ENCODE peak calls at places on chromosomes 11 and 22, in five cellular contexts. Q is HL-60, J is DND-41, C is PC-3, L is coronary artery. S is an unnamed sample.

GRCh38 chr11:17748761-17749721 is 14.5 kb downstream of the KCNC1 start:
- DNase-seq in C (no peak), J (no peak), Q (no peak), L (no peak), S (no peak)

GRCh38 chr11:65652511-65653228 is 10.0 kb downstream of the RELA start:
- DNase-seq in Q (peak; percentile 85), L (peak; percentile 96), C (peak; percentile 95), J (peak; percentile 96), S (peak; percentile 85)

GRCh38 chr11:75126564-75126963 is 24.3 kb upstream of the SLCO2B1 start:
- DNase-seq in Q (no peak), J (no peak), C (no peak), L (no peak), S (no peak)

GRCh38 chr22:39567135-39567946 is 3.2 kb upstream of the CACNA1I start:
- DNase-seq in Q (no peak), L (no peak), J (peak; percentile 80), C (no peak), S (no peak)

GRCh38 chr11:113014262-113014661 is 53.0 kb downstream of the NCAM1 start:
- DNase-seq in Q (no peak), C (no peak), J (no peak), L (no peak), S (no peak)

GRCh38 chr11:115298613-115299012 is 205.6 kb downstream of the CADM1 start:
- DNase-seq in Q (no peak), J (no peak), C (no peak), L (no peak), S (no peak)

GRCh38 chr11:36288442-36289225 is 590 bp downstream of the COMMD9 start:
- DNase-seq in C (no peak), J (no peak), Q (no peak), L (no peak), S (no peak)

GRCh38 chr22:48744283-48744641 is 1083.4 kb downstream of the BRD1 start:
- DNase-seq in C (no peak), J (no peak), Q (no peak), L (peak; percentile 43), S (no peak)

GRCh38 chr22:17792289-17792688 is 18.0 kb upstream of the BID start:
- DNase-seq in Q (no peak), L (no peak), J (no peak), C (no peak), S (no peak)

GRCh38 chr11:67002921-67003411 is 20.0 kb upstream of the SYT12 start:
- DNase-seq in L (no peak), C (no peak), Q (no peak), J (no peak), S (no peak)

GRCh38 chr11:62020661-62021060 is 53.2 kb upstream of the FTH1 start:
- DNase-seq in Q (no peak), J (no peak), C (peak; percentile 68), L (no peak), S (no peak)

GRCh38 chr11:129702410-129703390 is 112.9 kb upstream of the TMEM45B start:
- DNase-seq in J (no peak), L (no peak), C (peak; percentile 72), Q (no peak), S (no peak)

GRCh38 chr22:27718186-27719032 is 83.1 kb downstream of the MN1 start:
- DNase-seq in C (peak; percentile 87), L (peak; percentile 92), J (no peak), Q (no peak), S (peak; percentile 96)

GRCh38 chr11:33588056-33588455 is 112.6 kb downstream of the C11orf91 start:
- DNase-seq in L (no peak), C (no peak), J (no peak), Q (no peak), S (no peak)

GRCh38 chr22:36585841-36586240 is 56.9 kb upstream of the EIF3D start:
- DNase-seq in C (peak; percentile 64), Q (no peak), L (no peak), J (no peak), S (no peak)

GRCh38 chr22:31327786-31328544 is 18.2 kb downstream of the PATZ1 start:
- DNase-seq in L (no peak), J (no peak), Q (no peak), C (no peak), S (no peak)
- H3K27ac ChIP-seq in L (no peak overlapping the region), J (no peak overlapping the region), Q (no peak overlapping the region), C (no peak overlapping the region), S (no peak overlapping the region)

GRCh38 chr11:2701230-2701629 is 1.4 kb upstream of the KCNQ1OT1 start:
- DNase-seq in C (no peak), L (peak; percentile 66), J (no peak), Q (no peak), S (no peak)
- H3K4me3 ChIP-seq in C (no peak overlapping the region), L (peak overlapping the region; percentile 84), J (peak overlapping the region; percentile 62), Q (no peak overlapping the region), S (peak overlapping the region; percentile 17)

DNA sequence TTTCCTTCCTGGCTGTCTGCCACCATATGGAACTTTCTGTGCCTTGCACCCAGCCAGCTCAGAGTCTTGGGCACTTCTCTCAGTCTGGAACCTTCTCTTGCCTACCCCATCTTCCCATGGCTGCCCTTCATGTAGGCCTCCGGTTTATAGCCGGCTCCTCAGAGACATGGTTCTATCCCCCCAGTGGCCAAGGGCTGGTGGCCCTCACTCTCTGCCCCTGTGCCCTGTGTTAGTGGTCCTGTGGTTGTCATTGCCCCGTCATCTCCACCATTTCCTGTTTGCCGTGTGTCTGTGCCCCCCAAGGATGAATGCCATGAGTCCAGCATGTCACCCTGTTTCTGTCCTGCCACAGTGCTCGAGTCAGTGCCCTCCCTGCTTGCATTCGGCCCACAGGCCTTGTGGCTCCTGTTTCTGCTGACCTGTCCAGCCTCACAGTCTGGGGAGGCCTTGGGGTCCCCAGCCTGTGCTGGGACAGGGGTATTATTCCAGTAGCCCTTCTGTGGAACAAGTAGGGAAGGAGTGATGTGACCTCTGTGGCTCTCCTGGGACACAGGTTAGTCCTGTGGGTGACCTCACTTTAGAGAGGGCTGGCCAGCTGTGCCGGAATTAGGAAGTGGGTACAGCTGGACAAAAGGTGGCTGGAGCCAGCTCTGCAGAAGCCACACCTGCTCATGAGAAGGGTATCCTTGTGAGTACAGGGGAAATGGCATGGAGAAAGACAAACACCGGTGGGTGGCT is 30.7 kb downstream of the ST3GAL4 start:
- DNase-seq in J (no peak), L (no peak), Q (no peak), C (no peak), S (no peak)
- H3K27ac ChIP-seq in J (no peak overlapping the region), L (no peak overlapping the region), Q (peak overlapping the region; percentile 70), C (peak overlapping the region; percentile 87), S (no peak overlapping the region)

DNA sequence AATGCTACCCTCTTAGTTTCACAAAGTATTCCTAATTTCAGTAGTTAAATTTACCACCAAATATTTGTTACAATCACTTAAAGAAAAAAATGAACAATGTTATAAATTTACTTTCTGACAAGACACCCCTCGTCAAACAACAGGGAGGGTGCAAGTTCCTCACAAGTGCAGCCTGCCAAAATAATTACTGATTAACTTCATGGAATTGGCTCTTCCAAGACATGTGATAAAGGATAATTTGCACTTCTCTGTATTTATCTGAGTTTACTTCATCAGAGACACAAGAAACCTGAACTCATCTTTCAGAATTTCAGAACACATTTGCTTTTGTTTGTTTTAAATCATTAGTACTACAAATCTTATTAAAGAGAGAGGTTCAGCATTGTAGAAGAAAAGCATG is 66.5 kb downstream of the LARGE2 start:
- DNase-seq in J (no peak), C (no peak), L (no peak), Q (no peak), S (no peak)
- H3K4me3 ChIP-seq in J (no peak overlapping the region), C (no peak overlapping the region), L (no peak overlapping the region), Q (no peak overlapping the region), S (no peak overlapping the region)

DNA sequence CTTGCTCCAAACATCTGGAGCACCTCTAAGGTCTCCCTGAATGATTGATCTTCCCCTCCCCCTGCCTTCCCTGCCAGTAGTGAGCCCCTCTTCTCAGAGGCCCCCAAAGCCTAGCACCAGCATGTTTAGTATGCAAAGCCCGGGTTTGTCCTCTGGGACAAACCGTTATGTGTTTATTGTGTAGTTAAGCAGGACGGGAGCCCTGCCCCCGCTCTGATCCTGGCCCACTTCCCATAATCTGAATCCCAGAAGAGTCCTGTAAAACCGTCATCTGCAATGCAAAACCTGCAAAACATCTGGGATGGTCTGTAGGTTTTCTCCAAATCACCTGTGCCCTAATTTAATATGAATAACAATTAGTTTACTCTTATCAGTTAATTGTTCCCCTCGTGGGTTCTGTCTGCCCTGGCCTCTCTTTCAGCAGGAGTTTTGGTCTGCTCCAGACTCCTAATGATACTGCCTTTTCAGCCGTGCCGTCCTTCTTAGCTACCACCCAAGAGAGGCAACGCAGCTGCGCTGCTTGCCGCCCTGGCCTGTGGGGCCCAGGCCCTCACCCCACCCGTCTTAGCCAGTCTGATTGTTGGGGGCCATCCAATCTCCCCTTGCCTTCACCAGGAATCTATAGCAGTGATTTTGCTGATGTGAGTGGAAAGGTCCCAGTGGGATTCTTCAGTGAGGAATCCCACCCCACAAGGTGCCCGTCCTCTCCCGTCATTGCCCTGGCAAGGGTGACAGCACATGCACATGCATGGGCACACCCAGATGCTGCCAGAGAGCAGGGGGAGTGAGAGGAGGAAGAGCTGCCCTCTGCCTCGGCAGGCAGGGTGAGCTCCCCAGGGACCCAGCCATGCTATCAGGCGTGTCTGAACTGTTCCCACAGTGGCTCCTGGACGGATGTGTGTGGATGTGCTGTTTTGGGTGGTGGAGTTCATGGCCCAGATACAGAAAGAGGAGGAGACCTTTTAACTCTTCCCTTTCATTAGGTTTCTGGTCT is 3.0 kb upstream of the B3GAT1 start:
- DNase-seq in C (no peak), L (no peak), J (peak; percentile 21), Q (no peak), S (no peak)
- H3K27ac ChIP-seq in C (no peak overlapping the region), L (no peak overlapping the region), J (no peak overlapping the region), Q (no peak overlapping the region), S (no peak overlapping the region)

DNA sequence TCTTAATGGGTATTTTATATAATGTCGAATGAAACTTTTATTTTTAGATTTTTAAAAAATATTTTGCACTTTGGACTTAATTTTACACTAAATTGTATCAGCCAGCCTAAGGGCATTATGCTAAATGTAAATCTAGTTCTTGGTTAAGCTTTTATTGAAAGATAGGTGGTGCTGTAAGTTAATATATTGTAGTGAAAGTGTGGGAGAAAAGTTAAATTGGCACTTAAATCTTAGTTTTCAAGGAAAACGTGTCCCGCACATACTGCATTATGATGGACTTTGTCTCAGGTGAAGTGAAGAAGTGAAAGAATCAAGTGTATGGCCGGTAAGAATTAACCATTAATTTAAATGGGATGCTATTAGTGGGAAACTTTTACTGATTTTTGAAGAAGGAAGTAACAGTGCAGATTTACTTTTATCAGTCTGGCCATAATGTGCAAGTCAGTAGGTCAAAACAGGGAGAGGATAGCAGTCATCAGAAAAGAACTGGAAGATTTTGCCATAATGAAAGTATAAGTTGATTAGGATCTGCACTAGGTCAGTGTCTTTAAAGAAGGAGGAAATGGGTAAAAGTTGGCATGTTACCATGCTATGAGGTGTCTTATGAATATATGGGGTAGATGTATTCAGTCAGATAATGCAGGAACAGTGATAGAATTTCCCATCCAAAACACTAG is 81.6 kb downstream of the PDHX start:
- DNase-seq in J (no peak), L (no peak), C (peak; percentile 71), Q (no peak), S (no peak)
- H3K4me3 ChIP-seq in J (no peak overlapping the region), L (no peak overlapping the region), C (peak overlapping the region; percentile 5), Q (no peak overlapping the region), S (no peak overlapping the region)

DNA sequence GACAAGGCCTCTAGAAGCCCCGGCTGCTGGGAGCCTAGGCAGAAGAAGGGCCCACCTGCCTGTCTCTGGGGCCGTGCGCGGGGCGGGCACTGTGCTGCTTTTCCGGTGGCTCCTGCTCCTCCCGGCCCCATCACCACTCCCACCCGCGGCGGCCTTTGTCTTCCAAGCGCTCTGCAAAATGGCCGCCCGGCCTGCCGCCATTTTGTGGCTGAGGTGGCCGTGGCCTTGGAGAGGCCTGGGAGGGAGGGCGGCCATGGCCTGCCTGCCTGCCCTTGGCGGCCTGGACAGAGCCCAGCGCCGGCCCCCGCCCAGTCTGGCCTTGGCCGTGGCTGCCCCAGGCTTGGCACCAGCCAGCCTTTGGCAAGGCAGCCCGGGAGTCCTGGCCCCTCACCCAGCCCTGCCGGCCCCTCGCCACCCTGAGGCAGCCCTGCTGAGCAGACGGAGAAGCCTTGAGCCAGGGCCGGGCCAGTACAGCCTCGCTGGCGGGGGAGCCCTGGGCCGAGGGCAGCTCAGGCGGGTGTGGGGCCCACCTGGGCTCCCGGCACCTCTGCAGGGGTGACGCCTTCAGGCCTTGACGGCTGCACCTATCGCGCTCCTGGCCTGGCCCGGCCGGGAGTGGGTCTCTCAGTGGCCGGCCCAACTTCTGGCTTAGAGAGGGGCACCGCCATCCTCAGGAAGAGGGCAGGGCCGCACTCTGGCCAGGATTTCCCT is 46.0 kb upstream of the PPARA start:
- DNase-seq in L (no peak), J (no peak), Q (no peak), C (no peak), S (no peak)
- H3K27ac ChIP-seq in L (peak overlapping the region; percentile 79), J (no peak overlapping the region), Q (no peak overlapping the region), C (no peak overlapping the region), S (no peak overlapping the region)

S was measured in brain microvascular endothelial cell.